ENCODE peak calls at places on chromosomes 2 and 18, in seven cellular contexts. W, C, J, E, Y, L and V are unnamed samples.

GRCh38 chr2:235493775-235494715 is at the start of gene AGAP1:
- DNase-seq in W (peak), C (peak), J (peak), E (peak), Y (peak), L (peak), V (peak)

GRCh38 chr2:190123956-190124355 is 61.4 kb upstream of the MSTN start:
- DNase-seq in W (no peak), C (no peak), J (no peak), E (no peak), Y (no peak), L (no peak), V (no peak)

GRCh38 chr2:55030766-55031165 is 19.5 kb downstream of the RTN4 start:
- DNase-seq in W (no peak), C (no peak), J (no peak), E (no peak), Y (no peak), L (no peak), V (no peak)

GRCh38 chr2:236855866-236856855 is 229.5 kb upstream of the COPS8 start:
- DNase-seq in W (no peak), C (no peak), J (no peak), E (no peak), Y (no peak), L (no peak), V (no peak)

GRCh38 chr2:174683392-174683759 is 80.9 kb downstream of the CHRNA1 start:
- DNase-seq in W (no peak), C (no peak), J (peak), E (peak), Y (no peak), L (no peak), V (no peak)

GRCh38 chr2:61658841-61659780 is 121.0 kb upstream of the XPO1 start:
- DNase-seq in W (no peak), C (no peak), J (peak), E (peak), Y (peak), L (no peak), V (peak)

GRCh38 chr2:237498341-237498740 is 11.3 kb downstream of the MLPH start:
- DNase-seq in W (no peak), C (no peak), J (no peak), E (no peak), Y (no peak), L (no peak), V (no peak)

GRCh38 chr2:123073371-123073770 is 951.7 kb upstream of the CNTNAP5 start:
- DNase-seq in W (no peak), C (no peak), J (no peak), E (no peak), Y (no peak), L (no peak), V (no peak)

GRCh38 chr2:11375025-11375688 is 30.7 kb upstream of the ROCK2 start:
- DNase-seq in W (no peak), C (no peak), J (no peak), E (no peak), Y (no peak), L (no peak), V (no peak)

GRCh38 chr18:41576643-41577042 is 378.4 kb upstream of the PIK3C3 start:
- DNase-seq in W (no peak), C (no peak), J (no peak), E (peak), Y (no peak), L (no peak), V (no peak)

GRCh38 chr2:216557413-216557812 is 58.8 kb downstream of the RPL37A start:
- DNase-seq in W (no peak), C (no peak), J (no peak), E (no peak), Y (no peak), L (no peak), V (no peak)

GRCh38 chr2:108917078-108917440 is 72.0 kb downstream of the EDAR start:
- DNase-seq in W (peak), C (peak), J (no peak), E (no peak), Y (no peak), L (peak), V (no peak)

GRCh38 chr18:57060814-57061213 is 86.1 kb upstream of the BOD1L2 start:
- DNase-seq in W (no peak), C (no peak), J (no peak), E (no peak), Y (no peak), L (no peak), V (no peak)

DNA sequence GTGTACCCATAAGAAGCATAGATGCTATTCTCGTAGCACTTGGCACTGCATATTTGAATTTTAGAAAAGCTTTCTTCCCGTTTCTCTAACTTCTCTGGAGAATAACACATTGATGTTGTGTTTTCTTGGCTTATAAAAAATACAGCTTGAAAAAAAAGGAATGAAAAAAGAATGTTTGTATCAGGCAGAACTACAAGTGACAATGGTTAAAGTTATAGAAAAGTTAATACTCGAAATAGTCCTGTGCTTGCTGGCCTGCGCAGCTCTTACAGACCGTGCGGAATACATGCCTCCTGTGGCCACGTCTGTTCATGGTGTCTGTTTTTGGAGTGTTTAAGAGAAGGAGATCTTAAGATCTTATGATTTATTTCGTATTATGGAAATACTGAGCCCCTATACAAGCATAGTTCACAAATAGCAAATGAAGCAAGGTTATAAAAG is 808 bp downstream of the DUSP19 start:
- DNase-seq in W (peak), C (no peak), J (no peak), E (no peak), Y (no peak), L (no peak), V (no peak)
- H3K4me3 ChIP-seq in W (peak), C (peak), J (peak), E (peak), Y (no peak), L (peak), V (peak)

GRCh38 chr2:212328129-212328528 is 210.5 kb downstream of the ERBB4 start:
- DNase-seq in W (no peak), C (peak), J (no peak), E (no peak), Y (no peak), L (no peak), V (no peak)
- H3K4me3 ChIP-seq in W (no peak), C (no peak), J (no peak), E (no peak), Y (no peak), L (no peak), V (no peak)

DNA sequence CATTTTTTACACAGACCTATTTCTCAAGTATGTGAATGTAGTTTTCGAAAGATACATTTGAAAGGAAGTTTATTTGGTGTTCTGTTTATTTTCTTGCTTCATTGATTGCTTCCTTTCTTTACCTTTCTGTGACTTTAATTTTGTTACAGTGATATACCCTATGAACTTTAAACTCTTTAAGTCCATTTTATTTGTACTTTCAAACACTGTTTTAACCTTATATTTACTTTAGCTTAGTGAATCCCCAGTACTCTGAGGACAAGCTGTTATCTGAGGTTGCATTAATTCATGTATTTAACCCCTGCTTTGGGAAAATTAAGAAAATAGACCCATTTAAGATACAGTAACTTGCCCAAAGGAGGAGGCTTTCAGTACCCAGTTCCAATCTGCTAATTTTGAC is 93.5 kb downstream of the SCN3A start:
- DNase-seq in W (no peak), C (no peak), J (no peak), E (no peak), Y (no peak), L (no peak), V (no peak)
- H3K4me3 ChIP-seq in W (no peak), C (no peak), J (no peak), E (no peak), Y (no peak), L (no peak), V (no peak)

DNA sequence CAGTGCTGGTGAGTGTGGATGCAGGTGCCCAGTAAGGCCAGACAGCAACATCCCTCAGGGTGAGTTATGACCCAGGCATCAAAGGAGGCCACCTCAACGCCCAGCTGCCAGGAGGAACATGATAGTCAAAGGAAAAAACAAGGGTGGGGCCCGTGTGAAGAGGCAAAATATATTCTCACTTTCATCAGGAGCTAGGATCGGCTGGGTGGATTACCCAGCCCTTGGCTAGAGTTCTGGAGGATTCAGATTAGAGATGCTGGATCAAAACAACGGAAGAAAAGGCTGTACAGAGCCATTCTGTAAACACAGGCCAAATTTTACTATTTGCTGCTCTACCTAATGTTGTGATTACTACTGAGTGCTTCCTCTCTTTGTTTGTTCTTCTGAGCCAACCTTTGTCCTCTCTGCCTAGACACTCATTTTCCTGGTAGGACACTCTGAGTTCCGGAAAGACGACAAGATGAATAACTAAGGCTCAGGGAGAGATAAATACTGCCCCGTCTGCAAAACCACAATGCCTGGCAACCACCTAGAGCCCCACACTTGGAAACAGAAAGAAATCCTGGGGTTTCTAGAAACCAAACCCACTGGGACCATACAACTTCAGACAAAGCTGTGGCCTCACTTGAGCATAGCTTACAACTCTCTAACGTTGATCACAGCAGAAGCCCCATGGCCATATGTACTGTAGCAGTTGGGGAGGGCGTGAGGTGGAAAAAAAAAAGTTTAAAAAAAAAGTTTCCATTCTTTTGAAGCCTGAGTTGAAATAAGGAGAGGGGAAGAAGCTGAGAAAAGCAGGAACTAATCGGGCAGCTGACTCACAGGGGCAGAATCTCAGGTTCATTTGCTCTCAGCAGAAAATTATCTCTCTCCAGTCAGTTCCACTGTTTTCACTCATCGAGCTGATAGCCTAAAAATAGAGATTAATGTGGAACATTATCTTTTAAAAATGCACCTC is 17.8 kb upstream of the PMAIP1 start:
- DNase-seq in W (no peak), C (peak), J (no peak), E (no peak), Y (no peak), L (peak), V (no peak)
- H3K4me3 ChIP-seq in W (no peak), C (no peak), J (no peak), E (no peak), Y (no peak), L (no peak), V (no peak)